ENCODE peak calls at places on chromosome 2, in five cellular contexts. M is DND-41, B is osteoblast, I is HCT116, A is retinal pigment epithelial cell. V is an unnamed sample.

GRCh38 chr2:189076572-189076971 is 102.4 kb downstream of the COL3A1 start:
- DNase-seq in A (no peak), M (no peak), I (no peak), B (no peak), V (no peak)

GRCh38 chr2:160507464-160507863 is 13.9 kb upstream of the RBMS1 start:
- DNase-seq in B (no peak), A (no peak), M (no peak), I (no peak), V (no peak)

GRCh38 chr2:240467149-240467642 is 31.7 kb downstream of the GPC1 start:
- DNase-seq in A (no peak), I (no peak), B (peak; percentile 84), M (peak; percentile 2), V (no peak)

GRCh38 chr2:107278672-107279071 is 392.7 kb upstream of the ST6GAL2 start:
- DNase-seq in A (no peak), M (no peak), I (no peak), B (no peak), V (no peak)

GRCh38 chr2:28648147-28648546 is 103.5 kb upstream of the PPP1CB start:
- DNase-seq in A (no peak), B (no peak), M (no peak), I (no peak), V (no peak)

GRCh38 chr2:45743531-45744391 is 92.3 kb downstream of the PRKCE start:
- DNase-seq in A (no peak), I (no peak), B (peak; percentile 83), M (no peak), V (no peak)

GRCh38 chr2:158211516-158211915 is 109.8 kb downstream of the UPP2 start:
- DNase-seq in A (no peak), B (peak; percentile 26), M (no peak), I (no peak), V (no peak)

GRCh38 chr2:227717687-227718567 is at the start of gene SLC19A3:
- DNase-seq in I (no peak), A (peak; percentile 52), M (no peak), B (peak; percentile 90), V (no peak)

GRCh38 chr2:47631840-47632398 is 151.0 kb upstream of the MSH6 start:
- DNase-seq in M (no peak), I (peak; percentile 54), A (peak; percentile 52), B (peak; percentile 98), V (no peak)

GRCh38 chr2:181163139-181163538 is 182.7 kb downstream of the UBE2E3 start:
- DNase-seq in B (no peak), M (no peak), I (no peak), A (no peak), V (no peak)

GRCh38 chr2:85971369-85971768 is 82.6 kb upstream of the ST3GAL5 start:
- DNase-seq in I (no peak), B (no peak), M (no peak), A (no peak), V (no peak)

GRCh38 chr2:241849616-241850543 is 8.8 kb downstream of the PDCD1 start:
- DNase-seq in A (no peak), M (no peak), I (no peak), B (peak; percentile 86), V (no peak)

GRCh38 chr2:96099861-96100798 is 16.2 kb downstream of the ADRA2B start:
- DNase-seq in I (no peak), M (peak; percentile 62), B (peak; percentile 60), A (no peak), V (no peak)

GRCh38 chr2:119223521-119224390 is at the start of gene STEAP3:
- DNase-seq in B (peak; percentile 97), I (peak; percentile 34), A (no peak), M (no peak), V (no peak)

GRCh38 chr2:124091721-124092120 is 66.6 kb downstream of the CNTNAP5 start:
- DNase-seq in A (no peak), I (no peak), B (peak; percentile 17), M (no peak), V (no peak)

GRCh38 chr2:47360283-47360682 is 42.7 kb upstream of the MSH2 start:
- DNase-seq in A (no peak), I (no peak), B (no peak), M (no peak), V (no peak)

GRCh38 chr2:177264209-177264538 is 353 bp downstream of the NFE2L2 start:
- DNase-seq in I (no peak), B (peak; percentile 85), A (no peak), M (no peak), V (no peak)

GRCh38 chr2:230931556-230932231 is 6.7 kb upstream of the GPR55 start:
- DNase-seq in A (no peak), M (no peak), B (peak; percentile 34), I (no peak), V (no peak)

GRCh38 chr2:222318712-222319575 is 20.1 kb upstream of the PAX3 start:
- DNase-seq in M (no peak), I (no peak), A (no peak), B (peak; percentile 86), V (no peak)

GRCh38 chr2:63729831-63730230 is 111.9 kb upstream of the UGP2 start:
- DNase-seq in A (no peak), M (no peak), B (no peak), I (no peak), V (no peak)

GRCh38 chr2:25831744-25832449 is 46.4 kb downstream of the ASXL2 start:
- DNase-seq in A (no peak), B (no peak), I (no peak), M (no peak), V (no peak)

GRCh38 chr2:19833978-19834377 is 67.8 kb downstream of the TTC32 start:
- DNase-seq in I (no peak), M (no peak), A (no peak), B (no peak), V (no peak)

GRCh38 chr2:213678437-213679218 is 394.4 kb downstream of the SPAG16 start:
- DNase-seq in I (no peak), B (no peak), A (no peak), M (peak; percentile 8), V (no peak)

GRCh38 chr2:111118455-111119003 is 2.2 kb upstream of the BCL2L11 start:
- DNase-seq in M (no peak), B (peak; percentile 50), A (no peak), I (no peak), V (no peak)

GRCh38 chr2:85972355-85972754 is 83.6 kb upstream of the ST3GAL5 start:
- DNase-seq in I (no peak), M (no peak), A (no peak), B (no peak), V (no peak)

GRCh38 chr2:9287400-9288059 is 80.9 kb downstream of the ASAP2 start:
- DNase-seq in M (no peak), A (peak; percentile 93), B (peak; percentile 89), I (peak; percentile 97), V (peak; percentile 14)

GRCh38 chr2:189541591-189541990 is 39.0 kb downstream of the SLC40A1 start:
- DNase-seq in I (no peak), B (no peak), M (no peak), A (no peak), V (peak; percentile 91)

GRCh38 chr2:111701266-111701665 is 182.7 kb downstream of the ANAPC1 start:
- DNase-seq in M (peak; percentile 38), B (no peak), A (no peak), I (no peak), V (no peak)

GRCh38 chr2:134108124-134108523 is 145.7 kb upstream of the MGAT5 start:
- DNase-seq in B (no peak), A (no peak), M (no peak), I (no peak), V (no peak)

GRCh38 chr2:71898851-71899681 is 248.6 kb downstream of the CYP26B1 start:
- DNase-seq in I (no peak), B (no peak), A (no peak), M (no peak), V (no peak)

GRCh38 chr2:150695441-150696135 is 208.1 kb upstream of the RND3 start:
- DNase-seq in B (peak; percentile 41), M (no peak), A (no peak), I (no peak), V (no peak)

GRCh38 chr2:75565523-75566449 is 5.0 kb upstream of the EVA1A start:
- DNase-seq in I (no peak), B (no peak), A (no peak), M (no peak), V (no peak)

GRCh38 chr2:113895301-113895700 is 5.4 kb downstream of the ACTR3 start:
- DNase-seq in M (no peak), B (no peak), A (no peak), I (no peak), V (no peak)

GRCh38 chr2:37005118-37005868 is 39.0 kb upstream of the STRN start:
- DNase-seq in I (no peak), B (no peak), M (no peak), A (no peak), V (no peak)

GRCh38 chr2:232668805-232669444 is 28.2 kb upstream of the GIGYF2 start:
- DNase-seq in A (no peak), B (no peak), I (peak; percentile 3), M (no peak), V (no peak)
- TF ChIP-seq CTCF in A (peak; percentile 64), B (peak; percentile 68), I (peak; percentile 53), M (peak; percentile 10), V (peak; percentile 31)

GRCh38 chr2:210225461-210225798 is 183 bp upstream of the ACADL start:
- DNase-seq in I (no peak), A (no peak), B (peak; percentile 76), M (no peak), V (no peak)
- H3K4me3 ChIP-seq in I (no peak overlapping the region), A (peak overlapping the region; percentile 75), B (peak overlapping the region; percentile 65), M (no peak overlapping the region), V (no peak overlapping the region)

GRCh38 chr2:207055254-207055653 is 110.5 kb downstream of the KLF7 start:
- DNase-seq in B (no peak), I (no peak), M (no peak), A (no peak), V (no peak)

GRCh38 chr2:207051345-207051959 is 112.1 kb downstream of the CPO start:
- DNase-seq in I (no peak), A (no peak), B (no peak), M (no peak), V (no peak)

GRCh38 chr2:207049122-207049521 is 109.8 kb downstream of the CPO start:
- DNase-seq in B (no peak), A (no peak), M (no peak), I (no peak), V (no peak)

GRCh38 chr2:207054521-207054920 is 111.2 kb downstream of the KLF7 start:
- DNase-seq in A (no peak), B (peak; percentile 79), M (no peak), I (no peak), V (no peak)
- TF ChIP-seq CTCF in A (no peak), B (peak; percentile 12), M (no peak), I (no peak), V (no peak)

GRCh38 chr2:235860846-235861245 is 307.3 kb downstream of the GBX2 start:
- DNase-seq in M (no peak), A (no peak), B (no peak), I (no peak), V (no peak)
- H3K4me3 ChIP-seq in M (no peak overlapping the region), A (no peak overlapping the region), B (no peak overlapping the region), I (no peak overlapping the region), V (no peak overlapping the region)

GRCh38 chr2:55048514-55048924 is 1.7 kb downstream of the RTN4 start:
- DNase-seq in A (no peak), M (no peak), I (peak; percentile 27), B (peak; percentile 21), V (no peak)
- TF ChIP-seq CTCF in A (peak; percentile 25), M (no peak), I (no peak), B (no peak), V (peak; percentile 23)

V was measured in LNCaP clone FGC.